ENCODE peak calls at places on chromosomes 11 and 22, in nine cellular contexts. F is cardiac muscle cell; V is naive thymus-derived CD4-positive, alpha-beta T cell; C is CD4-positive, alpha-beta memory T cell; M is IMR-90; T is aorta; P is Caco-2; R is brain microvascular endothelial cell; Y is psoas muscle. S is an unnamed sample.

GRCh38 chr11:90204832-90205646 is 17.8 kb downstream of the CHORDC1 start:
- DNase-seq in F (peak), V (peak), C (peak), M (peak), T (no peak), P (peak), R (peak), Y (no peak), S (no peak)

GRCh38 chr11:45056529-45056928 is 89.9 kb upstream of the PRDM11 start:
- DNase-seq in F (no peak), V (no peak), C (no peak), M (no peak), T (no peak), P (no peak), R (no peak), Y (no peak), S (no peak)

GRCh38 chr22:39773976-39774539 is 119.5 kb downstream of the ENTHD1 start:
- DNase-seq in F (peak), V (peak), C (peak), M (peak), T (no peak), P (no peak), R (no peak), Y (no peak), S (no peak)

GRCh38 chr11:76616676-76617552 is 53.6 kb downstream of the LRRC32 start:
- DNase-seq in F (no peak), V (no peak), C (no peak), M (no peak), T (no peak), P (no peak), R (no peak), Y (no peak), S (no peak)

GRCh38 chr11:76322593-76323341 is 58.2 kb downstream of the THAP12 start:
- DNase-seq in F (peak), V (no peak), C (no peak), M (no peak), T (no peak), P (no peak), R (no peak), Y (no peak), S (no peak)

GRCh38 chr11:72224587-72225410 is at the start of gene INPPL1:
- DNase-seq in F (peak), V (peak), C (peak), M (no peak), T (peak), P (peak), R (no peak), Y (peak), S (no peak)

GRCh38 chr22:25829808-25830777 is 88.1 kb downstream of the MYO18B start:
- DNase-seq in F (no peak), V (no peak), C (no peak), M (no peak), T (no peak), P (no peak), R (no peak), Y (peak), S (no peak)

GRCh38 chr22:30325724-30326703 is 727 bp downstream of the TBC1D10A start:
- DNase-seq in F (no peak), V (no peak), C (no peak), M (no peak), T (peak), P (peak), R (no peak), Y (peak), S (no peak)

GRCh38 chr11:17864478-17864941 is 129.9 kb downstream of the KCNC1 start:
- DNase-seq in F (no peak), V (no peak), C (no peak), M (no peak), T (no peak), P (peak), R (no peak), Y (no peak), S (no peak)

GRCh38 chr11:115065314-115065713 is 387.0 kb downstream of the NXPE2 start:
- DNase-seq in F (no peak), V (no peak), C (no peak), M (no peak), T (no peak), P (no peak), R (no peak), Y (no peak), S (no peak)

GRCh38 chr11:65439331-65440181 is 17.0 kb downstream of the NEAT1 start:
- DNase-seq in F (peak), V (no peak), C (no peak), M (peak), T (no peak), P (no peak), R (peak), Y (peak), S (no peak)

GRCh38 chr11:86625544-86625943 is 46.9 kb downstream of the ME3 start:
- DNase-seq in F (no peak), V (no peak), C (no peak), M (no peak), T (no peak), P (no peak), R (no peak), Y (no peak), S (no peak)

GRCh38 chr11:113730887-113731726 is 25.0 kb upstream of the TMPRSS5 start:
- DNase-seq in F (peak), V (no peak), C (no peak), M (peak), T (no peak), P (peak), R (peak), Y (no peak), S (peak)

GRCh38 chr11:128488471-128488870 is 98.9 kb downstream of the ETS1 start:
- DNase-seq in F (peak), V (no peak), C (no peak), M (peak), T (no peak), P (no peak), R (peak), Y (no peak), S (peak)

GRCh38 chr11:73359930-73360742 is 16.1 kb upstream of the RELT start:
- DNase-seq in F (peak), V (peak), C (no peak), M (peak), T (no peak), P (peak), R (peak), Y (peak), S (no peak)

GRCh38 chr22:30752771-30753170 is 58.1 kb downstream of the OSBP2 start:
- DNase-seq in F (no peak), V (no peak), C (no peak), M (no peak), T (no peak), P (no peak), R (no peak), Y (no peak), S (no peak)

GRCh38 chr11:86246293-86246675 is 1.7 kb downstream of the EED start:
- DNase-seq in F (no peak), V (no peak), C (no peak), M (no peak), T (no peak), P (no peak), R (no peak), Y (no peak), S (no peak)

GRCh38 chr11:46057489-46057888 is 63.8 kb downstream of the PHF21A start:
- DNase-seq in F (no peak), V (no peak), C (no peak), M (no peak), T (no peak), P (no peak), R (no peak), Y (no peak), S (no peak)

GRCh38 chr11:64344721-64345120 is 4.7 kb downstream of the CCDC88B start:
- DNase-seq in F (no peak), V (no peak), C (no peak), M (no peak), T (no peak), P (no peak), R (no peak), Y (no peak), S (no peak)

GRCh38 chr11:115153135-115153534 is 351.1 kb downstream of the CADM1 start:
- DNase-seq in F (no peak), V (no peak), C (no peak), M (peak), T (no peak), P (no peak), R (no peak), Y (no peak), S (peak)

GRCh38 chr11:92306966-92307504 is 82.4 kb downstream of the FAT3 start:
- DNase-seq in F (no peak), V (no peak), C (no peak), M (no peak), T (no peak), P (no peak), R (no peak), Y (no peak), S (no peak)

GRCh38 chr11:66974724-66975402 is at the start of gene C11orf86:
- DNase-seq in F (no peak), V (no peak), C (no peak), M (no peak), T (no peak), P (peak), R (no peak), Y (no peak), S (no peak)

GRCh38 chr11:69444381-69445130 is 36.9 kb upstream of the LINC01488 start:
- DNase-seq in F (peak), V (no peak), C (no peak), M (peak), T (peak), P (peak), R (peak), Y (peak), S (peak)

GRCh38 chr11:35798983-35799382 is 136.4 kb downstream of the TRIM44 start:
- DNase-seq in F (no peak), V (no peak), C (no peak), M (no peak), T (no peak), P (no peak), R (no peak), Y (no peak), S (no peak)

GRCh38 chr11:110797453-110797852 is 85.2 kb upstream of the ARHGAP20 start:
- DNase-seq in F (no peak), V (no peak), C (no peak), M (peak), T (peak), P (no peak), R (no peak), Y (no peak), S (no peak)

GRCh38 chr11:72245232-72245816 is 1.3 kb upstream of the PHOX2A start:
- DNase-seq in F (no peak), V (no peak), C (no peak), M (no peak), T (no peak), P (no peak), R (no peak), Y (no peak), S (no peak)

GRCh38 chr22:26681395-26681821 is 24.0 kb downstream of the MIAT start:
- DNase-seq in F (peak), V (no peak), C (no peak), M (peak), T (no peak), P (peak), R (peak), Y (no peak), S (peak)

GRCh38 chr11:78112588-78113275 is 26.7 kb downstream of the ALG8 start:
- DNase-seq in F (no peak), V (no peak), C (no peak), M (no peak), T (no peak), P (no peak), R (no peak), Y (no peak), S (no peak)

GRCh38 chr11:104286129-104286528 is 122.2 kb upstream of the PDGFD start:
- DNase-seq in F (peak), V (no peak), C (no peak), M (no peak), T (no peak), P (no peak), R (no peak), Y (no peak), S (no peak)

GRCh38 chr11:104127828-104128227 is 36.1 kb downstream of the PDGFD start:
- DNase-seq in F (peak), V (no peak), C (no peak), M (peak), T (no peak), P (no peak), R (peak), Y (no peak), S (peak)

GRCh38 chr11:130171534-130171933 is 12.0 kb downstream of the ST14 start:
- DNase-seq in F (no peak), V (no peak), C (no peak), M (no peak), T (no peak), P (no peak), R (no peak), Y (no peak), S (no peak)

GRCh38 chr11:68727783-68728182 is 23.5 kb downstream of the TESMIN start:
- DNase-seq in F (no peak), V (no peak), C (no peak), M (peak), T (no peak), P (peak), R (no peak), Y (no peak), S (no peak)

GRCh38 chr22:38398609-38399401 is 56.2 kb downstream of the KCNJ4 start:
- DNase-seq in F (peak), V (peak), C (peak), M (peak), T (peak), P (peak), R (peak), Y (peak), S (peak)

GRCh38 chr11:121810291-121810690 is 305.7 kb downstream of the BLID start:
- DNase-seq in F (peak), V (no peak), C (no peak), M (peak), T (no peak), P (no peak), R (peak), Y (no peak), S (peak)

GRCh38 chr11:117172678-117173421 is 5.7 kb upstream of the SIDT2 start:
- DNase-seq in F (peak), V (no peak), C (no peak), M (no peak), T (no peak), P (no peak), R (peak), Y (no peak), S (no peak)

GRCh38 chr22:27650985-27651384 is 150.6 kb downstream of the MN1 start:
- DNase-seq in F (no peak), V (no peak), C (no peak), M (no peak), T (no peak), P (no peak), R (no peak), Y (no peak), S (no peak)

GRCh38 chr11:59708537-59708936 is 5.1 kb downstream of the OR10V1 start:
- DNase-seq in F (no peak), V (no peak), C (no peak), M (peak), T (no peak), P (no peak), R (no peak), Y (no peak), S (no peak)

DNA sequence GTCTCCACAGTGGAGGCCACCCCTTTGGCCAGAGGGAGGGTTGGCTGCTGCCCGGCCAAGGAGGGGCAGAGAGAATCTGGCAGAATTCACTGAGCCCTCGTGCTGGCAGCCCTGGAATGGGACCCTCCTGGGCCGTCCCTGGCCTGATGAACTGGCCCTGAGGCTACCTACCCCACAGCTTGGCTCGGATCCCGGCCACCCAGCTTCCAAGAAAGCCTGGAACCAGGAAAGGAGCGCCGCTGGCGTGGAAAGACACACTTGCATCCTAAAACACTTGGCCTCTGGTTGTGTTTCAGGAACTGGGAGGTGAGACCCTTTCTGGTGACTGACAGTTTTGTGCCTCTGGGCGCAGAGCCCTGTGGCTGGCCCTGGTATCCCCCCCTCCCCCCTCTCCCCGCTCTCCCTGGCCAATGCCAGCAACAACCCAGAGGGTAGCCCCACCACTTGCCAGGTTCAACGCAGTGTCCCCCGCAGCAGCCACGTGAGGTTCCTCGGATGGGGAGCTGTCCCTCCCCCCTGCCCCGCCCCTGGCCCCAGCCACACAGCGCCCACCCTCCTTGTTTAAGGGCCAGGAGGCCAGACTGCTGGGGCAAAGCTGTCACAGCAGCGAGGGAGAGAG is 693 bp downstream of the NFAM1 start:
- DNase-seq in F (no peak), V (no peak), C (no peak), M (no peak), T (no peak), P (no peak), R (no peak), Y (no peak), S (no peak)
- H3K4me3 ChIP-seq in F (no peak), V (no peak), C (no peak), M (no peak), T (no peak), P (no peak), R (no peak), Y (peak), S (no peak)

DNA sequence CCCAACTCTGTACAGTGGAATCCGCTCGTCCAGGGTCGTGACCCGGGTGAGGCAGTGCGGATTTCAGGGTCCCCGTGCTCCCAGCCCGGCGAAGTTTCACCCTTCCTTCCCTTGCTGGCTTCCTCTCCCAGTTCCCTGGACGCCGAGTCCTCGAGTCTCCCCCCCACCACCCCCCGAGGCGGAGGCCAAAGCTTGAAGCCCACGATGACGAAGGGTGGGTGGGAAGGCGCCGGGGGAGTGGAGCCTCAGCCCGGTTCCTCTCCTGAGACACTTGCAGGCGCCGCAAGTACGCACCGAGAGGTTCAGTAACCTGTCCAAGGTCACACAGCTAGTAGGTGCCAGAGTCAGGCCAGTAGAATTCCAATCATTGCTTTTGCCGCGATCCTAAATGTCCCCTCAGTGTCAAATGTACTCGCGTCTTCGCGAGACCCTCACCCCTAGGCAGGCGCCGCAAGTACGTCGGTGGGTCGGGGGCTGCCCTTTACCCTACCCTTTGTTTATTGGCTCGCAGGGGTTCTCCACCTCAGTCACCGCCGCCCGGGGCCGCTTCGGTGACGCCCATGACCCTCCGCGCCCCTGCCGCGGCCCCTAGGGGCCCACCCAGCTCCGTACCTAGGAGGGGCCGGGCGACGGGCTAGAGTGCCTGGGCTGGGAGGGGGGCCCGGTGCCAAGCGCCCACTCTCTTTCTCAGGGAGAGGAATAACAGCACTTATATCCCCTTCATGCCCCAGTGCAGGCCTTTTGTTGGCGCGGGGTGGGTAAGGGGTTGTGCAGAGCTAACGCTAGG is 5.7 kb upstream of the CHRM1 start:
- DNase-seq in F (no peak), V (no peak), C (no peak), M (no peak), T (no peak), P (no peak), R (no peak), Y (no peak), S (no peak)
- H3K4me3 ChIP-seq in F (no peak), V (peak), C (peak), M (no peak), T (no peak), P (no peak), R (no peak), Y (peak), S (no peak)

GRCh38 chr11:43988040-43988793 is 45.8 kb downstream of the C11orf96 start:
- DNase-seq in F (peak), V (no peak), C (no peak), M (peak), T (no peak), P (no peak), R (peak), Y (no peak), S (peak)
- H3K4me3 ChIP-seq in F (no peak), V (no peak), C (no peak), M (no peak), T (no peak), P (no peak), R (no peak), Y (no peak), S (no peak)

GRCh38 chr11:32454993-32455392 is 19.7 kb upstream of the WT1 start:
- DNase-seq in F (no peak), V (no peak), C (no peak), M (no peak), T (no peak), P (no peak), R (no peak), Y (no peak), S (no peak)
- H3K4me3 ChIP-seq in F (no peak), V (no peak), C (no peak), M (no peak), T (no peak), P (no peak), R (no peak), Y (no peak), S (no peak)

DNA sequence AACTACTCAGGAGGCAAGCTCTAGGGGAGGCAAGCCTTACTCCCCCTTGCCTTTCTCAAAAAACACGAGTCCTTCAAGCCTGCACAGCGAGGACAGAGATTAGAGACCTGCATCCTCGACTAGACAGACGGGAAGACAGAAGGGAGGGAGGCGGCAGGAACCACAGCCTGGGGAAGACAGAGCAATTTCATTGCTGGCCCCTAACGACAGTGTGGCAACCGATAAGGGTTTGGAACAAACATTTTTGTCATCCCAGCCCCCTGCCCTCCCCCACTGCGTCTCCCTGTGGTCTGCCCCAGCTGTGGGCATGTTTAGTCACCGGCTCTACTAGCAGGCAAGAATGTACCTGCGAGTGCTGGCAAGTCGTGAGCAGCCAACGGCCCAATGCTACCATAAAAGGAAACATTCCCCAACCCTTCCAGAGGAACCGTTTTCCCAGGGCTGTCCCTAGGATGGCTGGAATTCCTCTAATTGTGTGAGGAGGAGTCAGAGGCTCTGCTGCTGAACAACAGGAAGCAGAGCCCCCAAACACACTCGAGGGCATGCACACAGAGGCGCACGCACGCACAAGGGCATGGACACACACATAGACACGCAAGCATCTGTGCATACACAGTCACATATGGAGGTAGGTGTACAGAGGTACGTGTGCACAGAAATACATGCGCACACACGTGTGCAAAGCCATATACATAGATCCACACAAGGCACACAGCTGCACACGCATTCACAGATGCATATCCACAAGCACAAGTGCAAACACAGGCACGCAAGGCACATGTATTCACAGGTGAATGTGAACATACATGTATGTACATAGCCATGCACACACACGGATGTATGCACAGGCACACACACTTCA is 58.3 kb downstream of the MYH9 start:
- DNase-seq in F (peak), V (peak), C (peak), M (peak), T (peak), P (peak), R (peak), Y (no peak), S (peak)
- H3K4me3 ChIP-seq in F (no peak), V (peak), C (peak), M (no peak), T (no peak), P (no peak), R (peak), Y (peak), S (no peak)

DNA sequence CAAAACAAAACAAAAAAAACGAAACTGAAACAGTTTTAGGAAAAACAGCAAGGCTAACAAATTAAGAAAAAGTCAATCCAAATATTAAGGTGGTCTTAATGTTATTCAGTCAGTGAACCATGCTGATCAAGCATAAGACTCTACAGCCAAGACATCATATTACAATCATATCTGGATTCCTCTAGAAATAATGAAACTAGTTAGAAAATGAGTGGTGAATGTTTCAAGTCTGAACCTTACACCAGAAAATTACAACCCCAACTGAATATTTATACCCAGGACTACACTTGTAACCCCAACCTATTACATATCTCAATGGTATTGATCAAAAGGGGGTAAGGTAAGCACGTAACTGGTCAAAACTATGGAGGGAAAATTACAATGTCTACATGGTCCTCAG is 48.8 kb downstream of the ACAT1 start:
- DNase-seq in F (no peak), V (no peak), C (no peak), M (no peak), T (no peak), P (no peak), R (no peak), Y (no peak), S (no peak)
- H3K4me3 ChIP-seq in F (no peak), V (no peak), C (no peak), M (no peak), T (no peak), P (no peak), R (no peak), Y (peak), S (no peak)